ENCODE peak calls at places on chromosomes 13 and 19, in six cellular contexts. B, Z, A, J, O and P are unnamed samples.

GRCh38 chr19:4066176-4066606 is 508 bp downstream of the ZBTB7A start:
- DNase-seq in J (peak), O (no peak), Z (no peak), A (no peak), B (no peak), P (no peak)

GRCh38 chr13:58239774-58240268 is 608.3 kb downstream of the PCDH17 start:
- DNase-seq in B (no peak), O (no peak), A (no peak), Z (no peak), J (no peak), P (no peak)

GRCh38 chr13:37475966-37476365 is 122.6 kb downstream of the POSTN start:
- DNase-seq in A (no peak), Z (no peak), O (no peak), B (no peak), J (no peak), P (peak)

GRCh38 chr19:41671481-41671880 is 16.6 kb downstream of the CEACAM7 start:
- DNase-seq in B (no peak), A (no peak), J (peak), O (no peak), Z (no peak), P (no peak)

GRCh38 chr13:29621401-29621800 is 25.9 kb upstream of the SLC7A1 start:
- DNase-seq in J (no peak), B (no peak), Z (no peak), A (peak), O (no peak), P (peak)

GRCh38 chr13:43543331-43543730 is 243.4 kb downstream of the ENOX1 start:
- DNase-seq in Z (no peak), B (no peak), J (no peak), O (no peak), A (peak), P (no peak)

GRCh38 chr13:25249001-25249543 is 38.2 kb downstream of the MTMR6 start:
- DNase-seq in B (no peak), A (peak), J (no peak), Z (no peak), O (no peak), P (peak)

GRCh38 chr13:84609716-84610115 is 727.4 kb upstream of the SLITRK1 start:
- DNase-seq in B (no peak), J (no peak), O (no peak), Z (no peak), A (peak), P (peak)

GRCh38 chr13:107205318-107206112 is 637.6 kb upstream of the ARGLU1 start:
- DNase-seq in Z (peak), B (peak), A (peak), O (peak), J (peak), P (peak)

GRCh38 chr19:34994643-34995471 is 5.3 kb upstream of the GRAMD1A start:
- DNase-seq in A (no peak), J (peak), Z (no peak), B (peak), O (peak), P (no peak)

GRCh38 chr13:74450976-74451375 is 316.8 kb upstream of the KLF12 start:
- DNase-seq in Z (no peak), J (no peak), A (peak), O (no peak), B (no peak), P (peak)

GRCh38 chr13:113936166-113936565 is 37.7 kb downstream of the C13orf46 start:
- DNase-seq in A (no peak), Z (no peak), O (no peak), B (no peak), J (no peak), P (peak)

GRCh38 chr13:44576396-44577235 is 486 bp upstream of the TSC22D1 start:
- DNase-seq in B (no peak), A (no peak), O (no peak), J (peak), Z (no peak), P (peak)

GRCh38 chr13:45292176-45292575 is 48.8 kb downstream of the TPT1 start:
- DNase-seq in O (no peak), J (no peak), A (no peak), B (no peak), Z (no peak), P (peak)

GRCh38 chr13:27182844-27183497 is 11.4 kb upstream of the USP12 start:
- DNase-seq in O (peak), Z (peak), J (no peak), B (peak), A (peak), P (peak)

GRCh38 chr19:21568816-21569496 is 63.6 kb downstream of the ZNF429 start:
- DNase-seq in B (peak), Z (peak), A (peak), J (peak), O (peak), P (peak)

GRCh38 chr13:42497798-42498197 is 76.2 kb upstream of the TNFSF11 start:
- DNase-seq in B (no peak), J (no peak), A (peak), O (no peak), Z (no peak), P (peak)

GRCh38 chr19:51531349-51532315 is at the start of gene SIGLEC6:
- DNase-seq in J (peak), A (no peak), O (peak), B (no peak), Z (peak), P (no peak)

GRCh38 chr19:47609885-47610545 is 1.1 kb downstream of the BICRA start:
- DNase-seq in J (peak), Z (no peak), A (peak), B (peak), O (peak), P (peak)

GRCh38 chr19:31385744-31386143 is 36.5 kb upstream of the TSHZ3 start:
- DNase-seq in J (no peak), Z (no peak), A (no peak), O (no peak), B (no peak), P (no peak)

GRCh38 chr13:43787998-43788397 is 1.2 kb upstream of the ENOX1 start:
- DNase-seq in O (no peak), B (no peak), Z (no peak), A (peak), J (no peak), P (peak)

GRCh38 chr13:73938375-73939070 is 195.7 kb downstream of the KLF12 start:
- DNase-seq in J (no peak), Z (no peak), O (no peak), B (no peak), A (peak), P (peak)

GRCh38 chr13:93227280-93227905 is 786 bp downstream of the GPC6 start:
- DNase-seq in Z (no peak), A (peak), J (peak), O (no peak), B (peak), P (peak)

GRCh38 chr19:42276821-42277220 is 7.8 kb downstream of the CIC start:
- DNase-seq in B (no peak), Z (no peak), O (no peak), J (no peak), A (peak), P (peak)

GRCh38 chr19:39409886-39410619 is 2.4 kb upstream of the PLEKHG2 start:
- DNase-seq in O (peak), B (peak), Z (peak), A (peak), J (peak), P (no peak)

GRCh38 chr13:30690282-30691188 is 44.8 kb upstream of the ALOX5AP start:
- DNase-seq in Z (peak), B (no peak), J (peak), O (peak), A (peak), P (peak)

GRCh38 chr13:80116107-80116506 is 224.8 kb downstream of the SPRY2 start:
- DNase-seq in B (no peak), A (peak), J (no peak), O (no peak), Z (no peak), P (peak)

GRCh38 chr13:27853871-27854270 is 61.6 kb downstream of the GSX1 start:
- DNase-seq in A (no peak), O (no peak), J (no peak), Z (no peak), B (no peak), P (no peak)

GRCh38 chr19:45598267-45599011 is 3.6 kb downstream of the GPR4 start:
- DNase-seq in O (peak), Z (no peak), B (no peak), A (peak), J (no peak), P (no peak)

GRCh38 chr13:27446986-27447583 is 3.3 kb downstream of the MTIF3 start:
- DNase-seq in A (no peak), J (peak), O (no peak), B (no peak), Z (no peak), P (no peak)

GRCh38 chr13:113531041-113531873 is 40.7 kb upstream of the DCUN1D2 start:
- DNase-seq in B (peak), J (no peak), A (no peak), O (no peak), Z (no peak), P (no peak)

GRCh38 chr13:35978607-35979316 is 152.4 kb downstream of the DCLK1 start:
- DNase-seq in Z (peak), O (peak), A (peak), B (no peak), J (no peak), P (peak)

GRCh38 chr13:45040626-45041025 is 51.3 kb downstream of the GPALPP1 start:
- DNase-seq in J (no peak), Z (no peak), A (peak), O (no peak), B (no peak), P (peak)

GRCh38 chr13:107447591-107447990 is 767.7 kb downstream of the LIG4 start:
- DNase-seq in O (no peak), A (no peak), B (no peak), Z (no peak), J (no peak), P (no peak)

GRCh38 chr19:35449347-35450043 is 1.4 kb downstream of the FFAR2 start:
- DNase-seq in Z (no peak), B (no peak), J (no peak), A (no peak), O (no peak), P (peak)

DNA sequence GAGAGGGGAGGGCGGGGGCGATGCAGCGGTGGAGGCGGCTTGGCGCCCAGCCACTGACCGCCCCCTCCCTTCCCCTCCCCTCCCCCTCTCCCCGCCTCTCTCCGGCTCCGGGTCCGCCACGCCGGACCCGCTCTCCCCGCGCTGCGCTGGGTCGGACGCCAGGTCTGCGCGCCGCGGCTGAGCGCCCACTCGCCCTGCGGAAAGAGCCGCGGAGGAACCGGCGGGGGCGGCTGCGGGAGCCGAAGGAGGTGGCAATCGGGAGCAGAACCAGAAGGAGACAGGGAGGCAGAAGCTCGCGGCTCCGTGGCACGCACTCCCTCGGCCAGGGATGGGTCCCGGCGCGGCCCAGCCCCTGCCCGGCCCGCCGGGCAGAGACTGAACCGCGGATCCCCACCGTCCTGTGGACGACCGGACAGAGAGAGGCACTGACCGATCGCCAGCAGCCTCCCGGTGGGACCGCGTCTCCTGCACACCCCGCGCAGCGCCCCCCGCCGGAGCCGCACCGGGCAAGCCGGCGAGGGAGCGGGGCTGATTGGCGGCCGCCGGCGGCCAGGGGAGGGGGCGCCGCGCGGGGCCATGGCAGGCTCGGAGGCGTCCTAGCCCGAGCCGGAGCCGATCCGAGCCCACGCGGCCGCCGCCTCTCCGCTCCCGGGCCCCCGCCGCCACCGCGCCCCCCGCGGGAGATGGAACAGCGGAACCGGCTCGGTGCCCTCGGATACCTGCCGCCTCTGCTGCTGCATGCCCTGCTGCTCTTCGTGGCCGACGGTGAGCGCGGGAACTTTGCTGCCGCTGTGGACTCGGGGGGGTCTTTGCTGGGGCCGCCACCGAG is at the start of gene VSTM2B:
- DNase-seq in J (no peak), Z (no peak), A (no peak), O (no peak), B (no peak), P (no peak)
- H3K4me3 ChIP-seq in J (no peak), Z (no peak), A (no peak), O (peak), B (no peak), P (no peak)

DNA sequence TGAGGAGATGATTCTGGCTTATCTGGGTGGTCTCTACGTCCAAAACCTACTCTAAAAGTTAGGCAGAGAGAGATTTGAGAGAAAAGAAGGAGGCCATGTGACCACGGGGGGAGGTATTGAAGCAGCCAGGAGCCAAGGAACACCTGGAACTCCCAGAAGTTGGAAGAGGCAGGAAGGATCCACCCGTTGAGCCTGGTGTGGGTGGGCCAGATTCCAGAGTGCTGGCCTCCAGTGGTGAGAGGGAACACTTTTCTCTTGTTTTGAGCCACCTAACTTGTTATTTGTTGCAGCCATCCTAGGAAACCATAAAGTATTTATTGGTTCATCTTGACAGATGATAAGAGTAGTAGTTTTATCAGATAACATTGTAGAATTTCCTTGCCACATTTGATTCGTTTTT is 396.9 kb downstream of the MYO16 start:
- DNase-seq in J (no peak), O (no peak), Z (no peak), A (no peak), B (no peak), P (no peak)
- TF ChIP-seq CTCF in J (no peak), O (no peak), Z (no peak), A (no peak), B (no peak), P (no peak)

GRCh38 chr19:40611900-40612698 is 10.9 kb downstream of the LTBP4 start:
- DNase-seq in O (no peak), B (no peak), Z (no peak), A (no peak), J (no peak), P (no peak)
- H3K4me3 ChIP-seq in O (no peak), B (no peak), Z (no peak), A (no peak), J (no peak), P (no peak)

GRCh38 chr19:982567-983170 is 1.5 kb upstream of the WDR18 start:
- DNase-seq in O (peak), Z (no peak), B (peak), A (peak), J (peak), P (peak)

GRCh38 chr19:984165-984967 is at the start of gene WDR18:
- DNase-seq in A (peak), B (peak), J (peak), O (peak), Z (peak), P (peak)

GRCh38 chr19:988081-988480 is 3.9 kb downstream of the WDR18 start:
- DNase-seq in Z (no peak), J (no peak), B (no peak), A (peak), O (no peak), P (no peak)

GRCh38 chr19:988510-988909 is 4.4 kb downstream of the WDR18 start:
- DNase-seq in B (no peak), A (no peak), Z (no peak), J (no peak), O (no peak), P (no peak)

DNA sequence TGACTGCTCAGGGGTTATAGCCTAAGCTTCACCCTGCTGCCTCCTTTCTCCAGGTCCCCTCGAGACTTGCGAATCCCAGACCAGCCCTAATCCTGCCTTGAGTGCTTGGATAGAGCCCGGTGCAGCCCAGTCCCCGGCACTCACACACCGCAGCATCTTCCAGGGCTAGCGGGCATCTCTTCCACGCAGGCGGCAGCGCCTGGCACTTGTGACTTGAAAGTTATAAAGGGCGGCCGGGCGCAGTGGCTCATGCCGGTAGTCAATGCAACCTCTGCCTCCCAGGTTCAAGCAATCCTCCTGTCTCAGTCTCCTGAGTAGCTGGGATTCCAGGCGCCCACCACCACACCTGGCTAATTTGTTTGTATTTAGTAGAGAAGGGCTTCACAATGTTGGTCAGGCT is 1.9 kb downstream of the WDR18 start:
- DNase-seq in A (no peak), O (no peak), Z (no peak), B (no peak), J (no peak), P (no peak)
- TF ChIP-seq CTCF in A (no peak), O (no peak), Z (no peak), B (no peak), J (no peak), P (no peak)

DNA sequence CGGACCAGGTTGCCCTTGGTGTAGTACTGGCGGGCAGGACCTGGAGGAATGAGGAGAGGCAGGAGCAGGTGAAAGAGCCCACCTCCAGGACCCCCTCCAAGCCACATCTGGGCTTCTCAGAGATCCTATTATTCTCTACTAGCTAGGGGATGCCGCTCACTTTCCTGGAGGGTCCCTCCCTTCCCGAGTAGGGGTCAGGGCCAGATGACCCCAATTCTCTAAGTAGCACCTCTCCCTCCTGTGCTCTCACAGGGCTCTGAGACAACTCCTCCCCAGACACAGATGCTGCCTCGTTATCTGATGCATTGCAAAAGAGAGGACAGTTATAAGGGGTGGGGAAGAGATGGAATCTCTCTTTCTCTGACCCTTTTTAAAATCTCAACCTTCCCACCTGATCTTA is 22.9 kb downstream of the GP6 start:
- DNase-seq in B (no peak), O (no peak), Z (no peak), J (no peak), A (no peak), P (no peak)
- H3K4me3 ChIP-seq in B (no peak), O (peak), Z (no peak), J (no peak), A (no peak), P (no peak)

GRCh38 chr19:48813123-48813911 is 2.5 kb upstream of the BCAT2 start:
- DNase-seq in Z (no peak), A (no peak), B (peak), J (no peak), O (no peak), P (no peak)
- TF ChIP-seq CTCF in Z (no peak), A (peak), B (peak), J (no peak), O (no peak), P (no peak)

GRCh38 chr19:15269806-15270205 is 37.6 kb upstream of the EPHX3 start:
- DNase-seq in J (no peak), Z (no peak), B (no peak), A (no peak), O (no peak), P (no peak)
- H3K4me3 ChIP-seq in J (no peak), Z (no peak), B (no peak), A (no peak), O (no peak), P (no peak)

DNA sequence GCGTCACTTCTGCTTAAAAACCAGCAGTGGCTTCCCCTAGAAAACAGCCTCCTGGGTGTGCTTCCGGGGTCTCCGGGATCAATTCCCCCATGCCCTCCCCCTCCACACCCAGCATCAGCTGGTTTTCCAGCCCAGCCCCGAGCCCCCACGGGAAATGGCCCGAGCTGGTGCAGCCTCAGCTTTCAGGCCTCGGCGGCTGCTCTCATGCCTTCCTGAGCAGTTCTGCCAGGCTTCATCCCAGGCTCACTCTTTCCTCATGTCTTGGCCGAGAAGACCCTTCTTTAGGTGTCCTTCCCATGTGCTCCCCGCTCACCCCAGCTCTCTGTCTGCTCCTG is 103.1 kb upstream of the RNF113B start:
- DNase-seq in A (no peak), Z (no peak), J (no peak), O (no peak), B (no peak), P (no peak)
- TF ChIP-seq CTCF in A (no peak), Z (no peak), J (no peak), O (no peak), B (no peak), P (no peak)